ENCODE peak calls at places on chromosomes 16 and 17, in eight cellular contexts. M is stimulated activated CD8-positive, alpha-beta memory T cell treated with anti-CD3 and anti-CD28 coated beads, Interleukin-7, amount 100 ng/mL, for 1 hour; B is fibroblast of the conjunctiva; T is stimulated activated CD4-positive, alpha-beta T cell treated with anti-CD3 and anti-CD28 coated beads, Interleukin-15, amount 100 ng/mL, for 24 hours; E is dermis blood vessel endothelial cell; D is T follicular helper cell; U is uterus; P is NCI-H2081. N is an unnamed sample.

GRCh38 chr17:64081802-64082799 is 47.8 kb downstream of the ERN1 start:
- DNase-seq in M (no peak), B (peak), T (peak), E (peak), D (peak), U (no peak), P (peak), N (peak)

GRCh38 chr16:48870141-48870540 is 260.2 kb upstream of the N4BP1 start:
- DNase-seq in M (no peak), B (no peak), T (no peak), E (no peak), D (no peak), U (no peak), P (no peak), N (no peak)

GRCh38 chr16:20866161-20866772 is 33.9 kb downstream of the DCUN1D3 start:
- DNase-seq in M (no peak), B (peak), T (no peak), E (peak), D (no peak), U (no peak), P (no peak), N (no peak)

GRCh38 chr17:42436401-42436800 is 13.3 kb upstream of the CAVIN1 start:
- DNase-seq in M (no peak), B (peak), T (no peak), E (peak), D (no peak), U (peak), P (no peak), N (no peak)

GRCh38 chr17:75847595-75848522 is 3.7 kb upstream of the UNC13D start:
- DNase-seq in M (no peak), B (no peak), T (no peak), E (no peak), D (no peak), U (no peak), P (no peak), N (no peak)

GRCh38 chr17:44924107-44924544 is 8.8 kb upstream of the GFAP start:
- DNase-seq in M (no peak), B (no peak), T (no peak), E (no peak), D (no peak), U (no peak), P (peak), N (no peak)

GRCh38 chr16:53071748-53072301 is 17.0 kb downstream of the CHD9 start:
- DNase-seq in M (no peak), B (no peak), T (no peak), E (peak), D (no peak), U (peak), P (no peak), N (peak)

GRCh38 chr17:65064452-65065019 is 8.0 kb upstream of the GNA13 start:
- DNase-seq in M (no peak), B (no peak), T (no peak), E (peak), D (no peak), U (no peak), P (no peak), N (no peak)

GRCh38 chr16:29761882-29762281 is 16.1 kb upstream of the C16orf54 start:
- DNase-seq in M (no peak), B (no peak), T (no peak), E (no peak), D (no peak), U (no peak), P (no peak), N (no peak)

GRCh38 chr17:76726231-76726765 is at the start of gene JMJD6:
- DNase-seq in M (peak), B (peak), T (peak), E (peak), D (no peak), U (peak), P (peak), N (peak)

GRCh38 chr16:51095890-51096626 is 55.0 kb downstream of the SALL1 start:
- DNase-seq in M (no peak), B (no peak), T (no peak), E (no peak), D (no peak), U (no peak), P (no peak), N (no peak)

GRCh38 chr17:79136596-79136995 is 62.0 kb downstream of the ENGASE start:
- DNase-seq in M (no peak), B (no peak), T (no peak), E (no peak), D (no peak), U (no peak), P (no peak), N (no peak)

GRCh38 chr17:14622622-14623101 is 321.8 kb downstream of the HS3ST3B1 start:
- DNase-seq in M (no peak), B (no peak), T (no peak), E (no peak), D (no peak), U (no peak), P (no peak), N (no peak)

GRCh38 chr17:82014432-82014831 is 8.2 kb downstream of the CENPX start:
- DNase-seq in M (no peak), B (no peak), T (no peak), E (no peak), D (no peak), U (no peak), P (peak), N (no peak)

N was measured in NCI-H1694 treated with DMSO at 0.1 percent for 48 hours.